ENCODE peak calls at places on chromosomes 16 and 17, in seven cellular contexts. G is tibial nerve, M is PC-9, A is GM23248, J is upper lobe of right lung, Y is mesenchymal stem cell, L is right atrium auricular region. P is an unnamed sample.
A peak's percentile ranks its signal among the peaks of the same experiment; 100 is the strongest.

GRCh38 chr17:77315010-77315409 is 174.2 kb downstream of the SEC14L1 start:
- DNase-seq in Y (no peak), G (no peak), A (no peak), M (no peak), L (no peak), J (peak; percentile 10), P (no peak)

GRCh38 chr17:17540935-17541639 is 44.9 kb upstream of the RASD1 start:
- DNase-seq in L (no peak), G (no peak), A (no peak), Y (no peak), J (no peak), M (no peak), P (no peak)

GRCh38 chr17:20120835-20121234 is 111.7 kb downstream of the SPECC1 start:
- DNase-seq in J (no peak), A (no peak), L (no peak), Y (no peak), G (no peak), M (no peak), P (no peak)

GRCh38 chr17:68908045-68908444 is 47.1 kb downstream of the ABCA8 start:
- DNase-seq in A (no peak), J (no peak), Y (no peak), G (no peak), M (no peak), L (no peak), P (no peak)

GRCh38 chr16:30137897-30138296 is 14.9 kb upstream of the MAPK3 start:
- DNase-seq in G (no peak), J (no peak), A (no peak), L (no peak), M (no peak), Y (no peak), P (no peak)

GRCh38 chr16:21611178-21611545 is 11.8 kb downstream of the METTL9 start:
- DNase-seq in A (peak; percentile 79), Y (peak; percentile 56), J (no peak), G (no peak), L (no peak), M (peak; percentile 76), P (no peak)

GRCh38 chr17:73534575-73534940 is 109.7 kb downstream of the SDK2 start:
- DNase-seq in J (no peak), Y (no peak), G (no peak), M (no peak), A (no peak), L (no peak), P (no peak)

GRCh38 chr17:65559802-65560627 is 1.4 kb downstream of the AXIN2 start:
- DNase-seq in M (no peak), J (peak; percentile 78), A (peak; percentile 40), Y (no peak), G (peak; percentile 25), L (no peak), P (no peak)

GRCh38 chr17:10278218-10278617 is 79.8 kb upstream of the GAS7 start:
- DNase-seq in L (peak; percentile 58), J (no peak), A (no peak), G (no peak), M (no peak), Y (no peak), P (no peak)

GRCh38 chr16:54099627-54100026 is 187.0 kb downstream of the IRX3 start:
- DNase-seq in A (no peak), L (no peak), M (no peak), J (no peak), Y (no peak), G (no peak), P (no peak)

GRCh38 chr17:75771334-75772281 is 6.6 kb upstream of the GALK1 start:
- DNase-seq in L (no peak), G (no peak), A (no peak), Y (peak; percentile 50), J (peak; percentile 32), M (no peak), P (no peak)

GRCh38 chr16:68786685-68787418 is 49.8 kb downstream of the CDH1 start:
- DNase-seq in Y (peak; percentile 76), L (no peak), M (no peak), A (peak; percentile 30), G (no peak), J (no peak), P (no peak)

GRCh38 chr17:75878174-75878998 is at the start of gene TRIM47:
- DNase-seq in L (peak; percentile 72), M (peak; percentile 58), A (peak; percentile 72), Y (peak; percentile 82), G (peak; percentile 55), J (peak; percentile 82), P (peak; percentile 88)

GRCh38 chr17:20096430-20096829 is 87.3 kb downstream of the SPECC1 start:
- DNase-seq in A (no peak), G (no peak), J (no peak), Y (no peak), M (no peak), L (no peak), P (no peak)

GRCh38 chr17:34252890-34253525 is 2.1 kb upstream of the CCL2 start:
- DNase-seq in J (no peak), Y (no peak), G (no peak), M (no peak), L (no peak), A (peak; percentile 80), P (no peak)

GRCh38 chr17:64706224-64707076 is 44.3 kb upstream of the SMURF2 start:
- DNase-seq in M (peak; percentile 92), G (no peak), A (peak; percentile 56), L (no peak), J (no peak), Y (peak; percentile 86), P (no peak)

GRCh38 chr17:57801044-57801711 is 48.7 kb downstream of the MRPS23 start:
- DNase-seq in J (no peak), G (no peak), M (no peak), L (no peak), A (no peak), Y (no peak), P (no peak)

GRCh38 chr16:18816286-18816685 is 14.9 kb upstream of the ARL6IP1 start:
- DNase-seq in A (no peak), M (no peak), L (no peak), Y (no peak), G (no peak), J (no peak), P (no peak)

GRCh38 chr16:75116081-75116910 is at the start of gene LDHD:
- DNase-seq in M (peak; percentile 76), J (peak; percentile 93), L (peak; percentile 90), Y (no peak), A (peak; percentile 72), G (peak; percentile 73), P (peak; percentile 95)

GRCh38 chr17:17056167-17056562 is 13.9 kb downstream of the MPRIP start:
- DNase-seq in G (no peak), L (no peak), M (no peak), Y (no peak), A (peak; percentile 83), J (peak; percentile 66), P (no peak)

GRCh38 chr17:75550139-75550465 is 24.6 kb downstream of the LLGL2 start:
- DNase-seq in M (no peak), L (no peak), J (no peak), G (no peak), Y (no peak), A (no peak), P (no peak)

GRCh38 chr16:8614435-8615029 is 7.0 kb upstream of the METTL22 start:
- DNase-seq in G (no peak), A (no peak), M (no peak), J (no peak), L (no peak), Y (no peak), P (no peak)

GRCh38 chr17:17372856-17373520 is 69.8 kb downstream of the NT5M start:
- DNase-seq in Y (no peak), G (no peak), A (no peak), L (no peak), M (no peak), J (peak; percentile 40), P (no peak)

GRCh38 chr16:28149016-28149888 is 62.5 kb downstream of the XPO6 start:
- DNase-seq in Y (peak; percentile 16), A (peak; percentile 21), J (no peak), L (no peak), M (no peak), G (no peak), P (no peak)

GRCh38 chr17:79695293-79696158 is 35.2 kb upstream of the ENPP7 start:
- DNase-seq in J (no peak), A (peak; percentile 26), L (no peak), G (no peak), Y (no peak), M (no peak), P (no peak)

GRCh38 chr17:81329927-81330883 is 35.1 kb upstream of the SLC38A10 start:
- DNase-seq in A (peak; percentile 24), Y (peak; percentile 30), G (no peak), M (peak; percentile 67), J (peak; percentile 84), L (no peak), P (no peak)
- H3K27ac ChIP-seq in A (no peak overlapping the region), Y (peak overlapping the region; percentile 35), G (peak overlapping the region; percentile 72), M (peak overlapping the region; percentile 90), J (peak overlapping the region; percentile 81), L (peak overlapping the region; percentile 68), P (no peak overlapping the region)

GRCh38 chr17:40094874-40095273 is 5.5 kb downstream of the NR1D1 start:
- DNase-seq in L (no peak), G (no peak), J (no peak), M (no peak), A (no peak), Y (no peak), P (no peak)
- H3K27ac ChIP-seq in L (peak overlapping the region; percentile 97), G (peak overlapping the region; percentile 99), J (peak overlapping the region; percentile 95), M (no peak overlapping the region), A (no peak overlapping the region), Y (no peak overlapping the region), P (peak overlapping the region; percentile 91)

GRCh38 chr17:44601574-44602372 is 44.5 kb downstream of the FZD2 start:
- DNase-seq in L (no peak), J (peak; percentile 76), A (peak; percentile 47), G (no peak), Y (no peak), M (no peak), P (no peak)

GRCh38 chr17:44604149-44605115 is 47.1 kb downstream of the FZD2 start:
- DNase-seq in G (no peak), J (no peak), L (no peak), Y (no peak), M (no peak), A (no peak), P (no peak)

GRCh38 chr17:44602970-44603369 is 45.7 kb downstream of the FZD2 start:
- DNase-seq in L (no peak), G (no peak), J (no peak), Y (no peak), M (no peak), A (no peak), P (no peak)

GRCh38 chr17:44605116-44605505 is 47.8 kb downstream of the FZD2 start:
- DNase-seq in M (no peak), L (no peak), A (no peak), Y (no peak), G (no peak), J (no peak), P (no peak)

DNA sequence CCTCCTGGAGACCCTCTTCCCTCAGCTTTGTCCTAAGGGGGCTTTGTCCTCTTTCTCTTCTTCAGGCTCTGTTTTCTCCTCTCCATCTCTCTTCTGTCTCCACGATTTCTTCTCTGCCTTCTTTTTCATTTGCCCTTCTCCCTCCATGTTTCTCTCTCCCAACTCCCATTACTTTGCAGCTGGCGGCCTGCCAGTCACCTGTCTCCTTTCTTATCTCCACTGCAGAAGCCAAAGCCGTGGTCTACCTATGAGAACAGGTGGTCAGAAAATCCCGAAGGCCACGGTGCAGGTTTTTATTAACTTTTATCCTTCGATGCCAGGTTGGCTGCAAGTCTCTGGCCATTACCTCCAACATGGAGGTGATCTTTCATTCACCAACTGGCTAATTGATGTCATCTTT is 45.1 kb downstream of the FZD2 start:
- DNase-seq in A (no peak), G (no peak), L (no peak), J (no peak), M (no peak), Y (no peak), P (no peak)
- H3K27ac ChIP-seq in A (no peak overlapping the region), G (no peak overlapping the region), L (no peak overlapping the region), J (no peak overlapping the region), M (no peak overlapping the region), Y (no peak overlapping the region), P (no peak overlapping the region)

GRCh38 chr17:7204828-7205461 is 14.7 kb downstream of the DLG4 start:
- DNase-seq in Y (peak; percentile 93), G (peak; percentile 58), A (peak; percentile 84), L (peak; percentile 89), J (peak; percentile 92), M (no peak), P (peak; percentile 92)
- H3K27ac ChIP-seq in Y (peak overlapping the region; percentile 53), G (peak overlapping the region; percentile 81), A (peak overlapping the region; percentile 56), L (peak overlapping the region; percentile 57), J (peak overlapping the region; percentile 3), M (no peak overlapping the region), P (peak overlapping the region; percentile 67)